ENCODE peak calls at places on chromosomes 5 and 9, in eight cellular contexts. One of them, this sample, is unnamed.

GRCh38 chr5:172548311-172548731 is 92.7 kb upstream of the NEURL1B start:
- DNase-seq in iris pigment epithelial cell: no peak
- DNase-seq in transverse colon: no peak
- DNase-seq in activated naive CD8-positive, alpha-beta T cell treated with anti-CD3 and anti-CD28 coated beads for 36 hours: no peak
- DNase-seq in HFF-Myc: no peak
- DNase-seq in fibroblast of villous mesenchyme: no peak
- DNase-seq in AG08396: no peak
- DNase-seq in glutamatergic neuron: no peak
- DNase-seq in this sample: no peak

GRCh38 chr9:22342489-22343217 is 104.0 kb upstream of the DMRTA1 start:
- DNase-seq in iris pigment epithelial cell: peak; percentile 85
- DNase-seq in transverse colon: no peak
- DNase-seq in activated naive CD8-positive, alpha-beta T cell treated with anti-CD3 and anti-CD28 coated beads for 36 hours: no peak
- DNase-seq in HFF-Myc: no peak
- DNase-seq in fibroblast of villous mesenchyme: peak; percentile 32
- DNase-seq in AG08396: no peak
- DNase-seq in glutamatergic neuron: no peak
- DNase-seq in this sample: no peak

GRCh38 chr5:9192286-9192685 is 353.6 kb downstream of the SEMA5A start:
- DNase-seq in iris pigment epithelial cell: no peak
- DNase-seq in transverse colon: no peak
- DNase-seq in activated naive CD8-positive, alpha-beta T cell treated with anti-CD3 and anti-CD28 coated beads for 36 hours: no peak
- DNase-seq in HFF-Myc: no peak
- DNase-seq in fibroblast of villous mesenchyme: no peak
- DNase-seq in AG08396: no peak
- DNase-seq in glutamatergic neuron: no peak
- DNase-seq in this sample: no peak

GRCh38 chr9:88060746-88061145 is 77.5 kb downstream of the SPATA31C2 start:
- DNase-seq in iris pigment epithelial cell: no peak
- DNase-seq in transverse colon: no peak
- DNase-seq in activated naive CD8-positive, alpha-beta T cell treated with anti-CD3 and anti-CD28 coated beads for 36 hours: no peak
- DNase-seq in HFF-Myc: no peak
- DNase-seq in fibroblast of villous mesenchyme: no peak
- DNase-seq in AG08396: no peak
- DNase-seq in glutamatergic neuron: no peak
- DNase-seq in this sample: no peak

GRCh38 chr9:73093740-73094379 is 57.8 kb upstream of the ANXA1 start:
- DNase-seq in iris pigment epithelial cell: no peak
- DNase-seq in transverse colon: no peak
- DNase-seq in activated naive CD8-positive, alpha-beta T cell treated with anti-CD3 and anti-CD28 coated beads for 36 hours: no peak
- DNase-seq in HFF-Myc: no peak
- DNase-seq in fibroblast of villous mesenchyme: peak; percentile 31
- DNase-seq in AG08396: peak; percentile 9
- DNase-seq in glutamatergic neuron: no peak
- DNase-seq in this sample: no peak

GRCh38 chr9:73148447-73148937 is 3.2 kb upstream of the ANXA1 start:
- DNase-seq in iris pigment epithelial cell: peak; percentile 38
- DNase-seq in transverse colon: no peak
- DNase-seq in activated naive CD8-positive, alpha-beta T cell treated with anti-CD3 and anti-CD28 coated beads for 36 hours: no peak
- DNase-seq in HFF-Myc: no peak
- DNase-seq in fibroblast of villous mesenchyme: peak; percentile 57
- DNase-seq in AG08396: no peak
- DNase-seq in glutamatergic neuron: no peak
- DNase-seq in this sample: no peak

GRCh38 chr9:69877852-69878507 is 57.4 kb downstream of the CFAP95 start:
- DNase-seq in iris pigment epithelial cell: peak; percentile 41
- DNase-seq in transverse colon: no peak
- DNase-seq in activated naive CD8-positive, alpha-beta T cell treated with anti-CD3 and anti-CD28 coated beads for 36 hours: no peak
- DNase-seq in HFF-Myc: no peak
- DNase-seq in fibroblast of villous mesenchyme: peak; percentile 51
- DNase-seq in AG08396: peak; percentile 35
- DNase-seq in glutamatergic neuron: no peak
- DNase-seq in this sample: no peak

GRCh38 chr9:14585730-14586473 is 107.3 kb downstream of the ZDHHC21 start:
- DNase-seq in iris pigment epithelial cell: no peak
- DNase-seq in transverse colon: no peak
- DNase-seq in activated naive CD8-positive, alpha-beta T cell treated with anti-CD3 and anti-CD28 coated beads for 36 hours: peak; percentile 54
- DNase-seq in HFF-Myc: no peak
- DNase-seq in fibroblast of villous mesenchyme: no peak
- DNase-seq in AG08396: no peak
- DNase-seq in glutamatergic neuron: no peak
- DNase-seq in this sample: no peak

GRCh38 chr5:171342362-171343111 is 33.5 kb downstream of the TLX3 start:
- DNase-seq in iris pigment epithelial cell: peak; percentile 71
- DNase-seq in transverse colon: peak; percentile 12
- DNase-seq in activated naive CD8-positive, alpha-beta T cell treated with anti-CD3 and anti-CD28 coated beads for 36 hours: peak; percentile 16
- DNase-seq in HFF-Myc: peak; percentile 25
- DNase-seq in fibroblast of villous mesenchyme: peak; percentile 68
- DNase-seq in AG08396: peak; percentile 46
- DNase-seq in glutamatergic neuron: peak; percentile 47
- DNase-seq in this sample: no peak

GRCh38 chr5:163586431-163587033 is 81.1 kb downstream of the MAT2B start:
- DNase-seq in iris pigment epithelial cell: no peak
- DNase-seq in transverse colon: no peak
- DNase-seq in activated naive CD8-positive, alpha-beta T cell treated with anti-CD3 and anti-CD28 coated beads for 36 hours: no peak
- DNase-seq in HFF-Myc: no peak
- DNase-seq in fibroblast of villous mesenchyme: peak; percentile 73
- DNase-seq in AG08396: no peak
- DNase-seq in glutamatergic neuron: no peak
- DNase-seq in this sample: no peak

GRCh38 chr5:154800582-154800981 is 45.4 kb downstream of the LARP1 start:
- DNase-seq in iris pigment epithelial cell: no peak
- DNase-seq in transverse colon: no peak
- DNase-seq in activated naive CD8-positive, alpha-beta T cell treated with anti-CD3 and anti-CD28 coated beads for 36 hours: no peak
- DNase-seq in HFF-Myc: no peak
- DNase-seq in fibroblast of villous mesenchyme: no peak
- DNase-seq in AG08396: no peak
- DNase-seq in glutamatergic neuron: no peak
- DNase-seq in this sample: no peak

GRCh38 chr9:127388037-127388855 is 8.7 kb upstream of the SLC2A8 start:
- DNase-seq in iris pigment epithelial cell: peak; percentile 99
- DNase-seq in transverse colon: peak; percentile 75
- DNase-seq in activated naive CD8-positive, alpha-beta T cell treated with anti-CD3 and anti-CD28 coated beads for 36 hours: peak; percentile 88
- DNase-seq in HFF-Myc: peak; percentile 84
- DNase-seq in fibroblast of villous mesenchyme: peak; percentile 98
- DNase-seq in AG08396: peak; percentile 84
- DNase-seq in glutamatergic neuron: no peak
- DNase-seq in this sample: peak; percentile 82

GRCh38 chr5:76723266-76723665 is 7.3 kb downstream of the F2R start:
- DNase-seq in iris pigment epithelial cell: no peak
- DNase-seq in transverse colon: no peak
- DNase-seq in activated naive CD8-positive, alpha-beta T cell treated with anti-CD3 and anti-CD28 coated beads for 36 hours: no peak
- DNase-seq in HFF-Myc: no peak
- DNase-seq in fibroblast of villous mesenchyme: no peak
- DNase-seq in AG08396: no peak
- DNase-seq in glutamatergic neuron: no peak
- DNase-seq in this sample: no peak

GRCh38 chr9:3962467-3962866 is 337.4 kb downstream of the GLIS3 start:
- DNase-seq in iris pigment epithelial cell: peak; percentile 77
- DNase-seq in transverse colon: no peak
- DNase-seq in activated naive CD8-positive, alpha-beta T cell treated with anti-CD3 and anti-CD28 coated beads for 36 hours: no peak
- DNase-seq in HFF-Myc: no peak
- DNase-seq in fibroblast of villous mesenchyme: peak; percentile 89
- DNase-seq in AG08396: peak; percentile 17
- DNase-seq in glutamatergic neuron: no peak
- DNase-seq in this sample: no peak

GRCh38 chr5:127924606-127925005 is 159.0 kb upstream of the SLC12A2 start:
- DNase-seq in iris pigment epithelial cell: no peak
- DNase-seq in transverse colon: no peak
- DNase-seq in activated naive CD8-positive, alpha-beta T cell treated with anti-CD3 and anti-CD28 coated beads for 36 hours: no peak
- DNase-seq in HFF-Myc: no peak
- DNase-seq in fibroblast of villous mesenchyme: no peak
- DNase-seq in AG08396: no peak
- DNase-seq in glutamatergic neuron: no peak
- DNase-seq in this sample: no peak

GRCh38 chr9:35424356-35425352 is 65.3 kb upstream of the RUSC2 start:
- DNase-seq in iris pigment epithelial cell: no peak
- DNase-seq in transverse colon: no peak
- DNase-seq in activated naive CD8-positive, alpha-beta T cell treated with anti-CD3 and anti-CD28 coated beads for 36 hours: no peak
- DNase-seq in HFF-Myc: no peak
- DNase-seq in fibroblast of villous mesenchyme: no peak
- DNase-seq in AG08396: no peak
- DNase-seq in glutamatergic neuron: no peak
- DNase-seq in this sample: no peak

GRCh38 chr9:137630126-137630525 is 11.3 kb downstream of the EHMT1 start:
- DNase-seq in iris pigment epithelial cell: peak; percentile 24
- DNase-seq in transverse colon: no peak
- DNase-seq in activated naive CD8-positive, alpha-beta T cell treated with anti-CD3 and anti-CD28 coated beads for 36 hours: no peak
- DNase-seq in HFF-Myc: no peak
- DNase-seq in fibroblast of villous mesenchyme: peak; percentile 20
- DNase-seq in AG08396: no peak
- DNase-seq in glutamatergic neuron: no peak
- DNase-seq in this sample: no peak

GRCh38 chr5:132060501-132061161 is at the start of gene IL3:
- DNase-seq in iris pigment epithelial cell: no peak
- DNase-seq in transverse colon: peak; percentile 3
- DNase-seq in activated naive CD8-positive, alpha-beta T cell treated with anti-CD3 and anti-CD28 coated beads for 36 hours: no peak
- DNase-seq in HFF-Myc: no peak
- DNase-seq in fibroblast of villous mesenchyme: no peak
- DNase-seq in AG08396: no peak
- DNase-seq in glutamatergic neuron: peak; percentile 4
- DNase-seq in this sample: peak; percentile 1

GRCh38 chr5:84585218-84585617 is 200.5 kb upstream of the EDIL3 start:
- DNase-seq in iris pigment epithelial cell: no peak
- DNase-seq in transverse colon: no peak
- DNase-seq in activated naive CD8-positive, alpha-beta T cell treated with anti-CD3 and anti-CD28 coated beads for 36 hours: no peak
- DNase-seq in HFF-Myc: no peak
- DNase-seq in fibroblast of villous mesenchyme: no peak
- DNase-seq in AG08396: no peak
- DNase-seq in glutamatergic neuron: peak; percentile 21
- DNase-seq in this sample: no peak

GRCh38 chr9:78549711-78550110 is 252.8 kb downstream of the PSAT1 start:
- DNase-seq in iris pigment epithelial cell: no peak
- DNase-seq in transverse colon: no peak
- DNase-seq in activated naive CD8-positive, alpha-beta T cell treated with anti-CD3 and anti-CD28 coated beads for 36 hours: no peak
- DNase-seq in HFF-Myc: no peak
- DNase-seq in fibroblast of villous mesenchyme: no peak
- DNase-seq in AG08396: no peak
- DNase-seq in glutamatergic neuron: no peak
- DNase-seq in this sample: no peak

GRCh38 chr5:56072863-56073777 is 78.4 kb upstream of the IL6ST start:
- DNase-seq in iris pigment epithelial cell: no peak
- DNase-seq in transverse colon: no peak
- DNase-seq in activated naive CD8-positive, alpha-beta T cell treated with anti-CD3 and anti-CD28 coated beads for 36 hours: no peak
- DNase-seq in HFF-Myc: no peak
- DNase-seq in fibroblast of villous mesenchyme: peak; percentile 62
- DNase-seq in AG08396: no peak
- DNase-seq in glutamatergic neuron: no peak
- DNase-seq in this sample: no peak

GRCh38 chr5:94983861-94984535 is 300.9 kb downstream of the MCTP1 start:
- DNase-seq in iris pigment epithelial cell: peak; percentile 85
- DNase-seq in transverse colon: no peak
- DNase-seq in activated naive CD8-positive, alpha-beta T cell treated with anti-CD3 and anti-CD28 coated beads for 36 hours: no peak
- DNase-seq in HFF-Myc: no peak
- DNase-seq in fibroblast of villous mesenchyme: peak; percentile 38
- DNase-seq in AG08396: peak; percentile 32
- DNase-seq in glutamatergic neuron: no peak
- DNase-seq in this sample: no peak

GRCh38 chr9:24986331-24986730 is 440.6 kb upstream of the IZUMO3 start:
- DNase-seq in iris pigment epithelial cell: no peak
- DNase-seq in transverse colon: no peak
- DNase-seq in activated naive CD8-positive, alpha-beta T cell treated with anti-CD3 and anti-CD28 coated beads for 36 hours: no peak
- DNase-seq in HFF-Myc: no peak
- DNase-seq in fibroblast of villous mesenchyme: no peak
- DNase-seq in AG08396: no peak
- DNase-seq in glutamatergic neuron: no peak
- DNase-seq in this sample: no peak

GRCh38 chr9:76713371-76713770 is 50.9 kb upstream of the PCA3 start:
- DNase-seq in iris pigment epithelial cell: no peak
- DNase-seq in transverse colon: no peak
- DNase-seq in activated naive CD8-positive, alpha-beta T cell treated with anti-CD3 and anti-CD28 coated beads for 36 hours: no peak
- DNase-seq in HFF-Myc: no peak
- DNase-seq in fibroblast of villous mesenchyme: no peak
- DNase-seq in AG08396: no peak
- DNase-seq in glutamatergic neuron: no peak
- DNase-seq in this sample: no peak

GRCh38 chr9:14322211-14323082 is 8.5 kb upstream of the NFIB start:
- DNase-seq in iris pigment epithelial cell: peak; percentile 93
- DNase-seq in transverse colon: peak; percentile 93
- DNase-seq in activated naive CD8-positive, alpha-beta T cell treated with anti-CD3 and anti-CD28 coated beads for 36 hours: peak; percentile 84
- DNase-seq in HFF-Myc: no peak
- DNase-seq in fibroblast of villous mesenchyme: peak; percentile 90
- DNase-seq in AG08396: peak; percentile 91
- DNase-seq in glutamatergic neuron: peak; percentile 90
- DNase-seq in this sample: peak; percentile 51

GRCh38 chr9:114172981-114173833 is 17.9 kb downstream of the COL27A1 start:
- DNase-seq in iris pigment epithelial cell: peak; percentile 72
- DNase-seq in transverse colon: no peak
- DNase-seq in activated naive CD8-positive, alpha-beta T cell treated with anti-CD3 and anti-CD28 coated beads for 36 hours: no peak
- DNase-seq in HFF-Myc: no peak
- DNase-seq in fibroblast of villous mesenchyme: peak; percentile 79
- DNase-seq in AG08396: no peak
- DNase-seq in glutamatergic neuron: no peak
- DNase-seq in this sample: no peak

GRCh38 chr5:149442563-149443182 is 63.6 kb upstream of the IL17B start:
- DNase-seq in iris pigment epithelial cell: peak; percentile 52
- DNase-seq in transverse colon: peak; percentile 90
- DNase-seq in activated naive CD8-positive, alpha-beta T cell treated with anti-CD3 and anti-CD28 coated beads for 36 hours: peak; percentile 69
- DNase-seq in HFF-Myc: no peak
- DNase-seq in fibroblast of villous mesenchyme: peak; percentile 75
- DNase-seq in AG08396: peak; percentile 83
- DNase-seq in glutamatergic neuron: peak; percentile 96
- DNase-seq in this sample: peak; percentile 68

GRCh38 chr5:67141644-67142043 is 55.0 kb downstream of the CD180 start:
- DNase-seq in iris pigment epithelial cell: no peak
- DNase-seq in transverse colon: no peak
- DNase-seq in activated naive CD8-positive, alpha-beta T cell treated with anti-CD3 and anti-CD28 coated beads for 36 hours: no peak
- DNase-seq in HFF-Myc: no peak
- DNase-seq in fibroblast of villous mesenchyme: no peak
- DNase-seq in AG08396: no peak
- DNase-seq in glutamatergic neuron: no peak
- DNase-seq in this sample: no peak

GRCh38 chr5:38290028-38290653 is 31.8 kb downstream of the EGFLAM start:
- DNase-seq in iris pigment epithelial cell: no peak
- DNase-seq in transverse colon: no peak
- DNase-seq in activated naive CD8-positive, alpha-beta T cell treated with anti-CD3 and anti-CD28 coated beads for 36 hours: no peak
- DNase-seq in HFF-Myc: no peak
- DNase-seq in fibroblast of villous mesenchyme: peak; percentile 39
- DNase-seq in AG08396: no peak
- DNase-seq in glutamatergic neuron: no peak
- DNase-seq in this sample: no peak

GRCh38 chr9:6096821-6097220 is 81.4 kb upstream of the RANBP6 start:
- DNase-seq in iris pigment epithelial cell: peak; percentile 86
- DNase-seq in transverse colon: no peak
- DNase-seq in activated naive CD8-positive, alpha-beta T cell treated with anti-CD3 and anti-CD28 coated beads for 36 hours: no peak
- DNase-seq in HFF-Myc: no peak
- DNase-seq in fibroblast of villous mesenchyme: peak; percentile 44
- DNase-seq in AG08396: peak; percentile 37
- DNase-seq in glutamatergic neuron: no peak
- DNase-seq in this sample: no peak

GRCh38 chr5:89315194-89315593 is 432.2 kb upstream of the MEF2C start:
- DNase-seq in iris pigment epithelial cell: no peak
- DNase-seq in transverse colon: no peak
- DNase-seq in activated naive CD8-positive, alpha-beta T cell treated with anti-CD3 and anti-CD28 coated beads for 36 hours: no peak
- DNase-seq in HFF-Myc: no peak
- DNase-seq in fibroblast of villous mesenchyme: peak; percentile 47
- DNase-seq in AG08396: peak; percentile 5
- DNase-seq in glutamatergic neuron: peak; percentile 22
- DNase-seq in this sample: no peak

This sample was measured in activated gamma-delta T cell treated with Interleukin-2 at 50 U/mL for 16 hours.